ENCODE peak calls at places on chromosomes 12 and 14, in four cellular contexts. One of them, this sample, is unnamed.

GRCh38 chr14:88695873-88696272 is 96.9 kb downstream of the EML5 start:
- DNase-seq in activated CD8-positive, alpha-beta T cell treated with anti-CD3 and anti-CD28 coated beads, Interleukin-2, amount 10 ng/mL, durations not matched to agents 7 days and 5 days: no peak
- DNase-seq in pancreas: no peak
- DNase-seq in brain microvascular endothelial cell: no peak
- DNase-seq in this sample: no peak

GRCh38 chr14:103704708-103705107 is 10.5 kb downstream of the XRCC3 start:
- DNase-seq in pancreas: no peak
- DNase-seq in activated CD8-positive, alpha-beta T cell treated with anti-CD3 and anti-CD28 coated beads, Interleukin-2, amount 10 ng/mL, durations not matched to agents 7 days and 5 days: no peak
- DNase-seq in brain microvascular endothelial cell: no peak
- DNase-seq in this sample: no peak

GRCh38 chr12:25864287-25864686 is 94.2 kb upstream of the RASSF8 start:
- DNase-seq in pancreas: no peak
- DNase-seq in activated CD8-positive, alpha-beta T cell treated with anti-CD3 and anti-CD28 coated beads, Interleukin-2, amount 10 ng/mL, durations not matched to agents 7 days and 5 days: no peak
- DNase-seq in brain microvascular endothelial cell: no peak
- DNase-seq in this sample: no peak

GRCh38 chr12:91507754-91508153 is 325.1 kb upstream of the DCN start:
- DNase-seq in pancreas: no peak
- DNase-seq in brain microvascular endothelial cell: peak; percentile 80
- DNase-seq in activated CD8-positive, alpha-beta T cell treated with anti-CD3 and anti-CD28 coated beads, Interleukin-2, amount 10 ng/mL, durations not matched to agents 7 days and 5 days: no peak
- DNase-seq in this sample: no peak

GRCh38 chr12:6295187-6295811 is 15.2 kb upstream of the PLEKHG6 start:
- DNase-seq in brain microvascular endothelial cell: peak; percentile 83
- DNase-seq in pancreas: no peak
- DNase-seq in activated CD8-positive, alpha-beta T cell treated with anti-CD3 and anti-CD28 coated beads, Interleukin-2, amount 10 ng/mL, durations not matched to agents 7 days and 5 days: no peak
- DNase-seq in this sample: no peak

GRCh38 chr12:112419269-112420133 is 754 bp downstream of the PTPN11 start:
- DNase-seq in pancreas: peak; percentile 83
- DNase-seq in brain microvascular endothelial cell: peak; percentile 72
- DNase-seq in activated CD8-positive, alpha-beta T cell treated with anti-CD3 and anti-CD28 coated beads, Interleukin-2, amount 10 ng/mL, durations not matched to agents 7 days and 5 days: peak; percentile 48
- DNase-seq in this sample: peak; percentile 74

GRCh38 chr12:65636436-65636835 is 187.8 kb upstream of the HMGA2 start:
- DNase-seq in activated CD8-positive, alpha-beta T cell treated with anti-CD3 and anti-CD28 coated beads, Interleukin-2, amount 10 ng/mL, durations not matched to agents 7 days and 5 days: no peak
- DNase-seq in pancreas: no peak
- DNase-seq in brain microvascular endothelial cell: no peak
- DNase-seq in this sample: no peak

GRCh38 chr14:53306926-53307325 is 153.8 kb upstream of the DDHD1 start:
- DNase-seq in activated CD8-positive, alpha-beta T cell treated with anti-CD3 and anti-CD28 coated beads, Interleukin-2, amount 10 ng/mL, durations not matched to agents 7 days and 5 days: no peak
- DNase-seq in brain microvascular endothelial cell: peak; percentile 15
- DNase-seq in pancreas: no peak
- DNase-seq in this sample: no peak

GRCh38 chr12:57127101-57127709 is 1.1 kb upstream of the LRP1 start:
- DNase-seq in pancreas: peak; percentile 83
- DNase-seq in activated CD8-positive, alpha-beta T cell treated with anti-CD3 and anti-CD28 coated beads, Interleukin-2, amount 10 ng/mL, durations not matched to agents 7 days and 5 days: peak; percentile 55
- DNase-seq in brain microvascular endothelial cell: no peak
- DNase-seq in this sample: peak; percentile 94

GRCh38 chr12:76863005-76863670 is 15.7 kb downstream of the CSRP2 start:
- DNase-seq in brain microvascular endothelial cell: peak; percentile 53
- DNase-seq in activated CD8-positive, alpha-beta T cell treated with anti-CD3 and anti-CD28 coated beads, Interleukin-2, amount 10 ng/mL, durations not matched to agents 7 days and 5 days: no peak
- DNase-seq in pancreas: no peak
- DNase-seq in this sample: no peak

GRCh38 chr14:99531221-99532096 is 50.2 kb downstream of the CCNK start:
- DNase-seq in pancreas: no peak
- DNase-seq in activated CD8-positive, alpha-beta T cell treated with anti-CD3 and anti-CD28 coated beads, Interleukin-2, amount 10 ng/mL, durations not matched to agents 7 days and 5 days: no peak
- DNase-seq in brain microvascular endothelial cell: peak; percentile 36
- DNase-seq in this sample: no peak

GRCh38 chr12:47078733-47079364 is 572 bp upstream of the PCED1B start:
- DNase-seq in brain microvascular endothelial cell: no peak
- DNase-seq in activated CD8-positive, alpha-beta T cell treated with anti-CD3 and anti-CD28 coated beads, Interleukin-2, amount 10 ng/mL, durations not matched to agents 7 days and 5 days: peak; percentile 61
- DNase-seq in pancreas: peak; percentile 72
- DNase-seq in this sample: peak; percentile 44

GRCh38 chr14:21436567-21437062 is 19.3 kb downstream of the CHD8 start:
- DNase-seq in activated CD8-positive, alpha-beta T cell treated with anti-CD3 and anti-CD28 coated beads, Interleukin-2, amount 10 ng/mL, durations not matched to agents 7 days and 5 days: no peak
- DNase-seq in pancreas: no peak
- DNase-seq in brain microvascular endothelial cell: no peak
- DNase-seq in this sample: no peak

GRCh38 chr12:53676715-53677611 is 1.1 kb upstream of the ATP5MC2 start:
- DNase-seq in brain microvascular endothelial cell: peak; percentile 4
- DNase-seq in activated CD8-positive, alpha-beta T cell treated with anti-CD3 and anti-CD28 coated beads, Interleukin-2, amount 10 ng/mL, durations not matched to agents 7 days and 5 days: peak; percentile 30
- DNase-seq in pancreas: peak; percentile 64
- DNase-seq in this sample: peak; percentile 44

GRCh38 chr12:5960783-5961182 is 15.7 kb upstream of the ANO2 start:
- DNase-seq in pancreas: no peak
- DNase-seq in brain microvascular endothelial cell: no peak
- DNase-seq in activated CD8-positive, alpha-beta T cell treated with anti-CD3 and anti-CD28 coated beads, Interleukin-2, amount 10 ng/mL, durations not matched to agents 7 days and 5 days: peak; percentile 12
- DNase-seq in this sample: no peak

GRCh38 chr14:68789798-68790655 is 2.8 kb downstream of the ZFP36L1 start:
- DNase-seq in pancreas: peak; percentile 87
- DNase-seq in brain microvascular endothelial cell: no peak
- DNase-seq in activated CD8-positive, alpha-beta T cell treated with anti-CD3 and anti-CD28 coated beads, Interleukin-2, amount 10 ng/mL, durations not matched to agents 7 days and 5 days: peak; percentile 44
- DNase-seq in this sample: peak; percentile 82

GRCh38 chr12:8011331-8011730 is 21.2 kb upstream of the FOXJ2 start:
- DNase-seq in activated CD8-positive, alpha-beta T cell treated with anti-CD3 and anti-CD28 coated beads, Interleukin-2, amount 10 ng/mL, durations not matched to agents 7 days and 5 days: no peak
- DNase-seq in pancreas: no peak
- DNase-seq in brain microvascular endothelial cell: peak; percentile 26
- DNase-seq in this sample: no peak

GRCh38 chr14:53444677-53445312 is 291.7 kb upstream of the DDHD1 start:
- DNase-seq in pancreas: no peak
- DNase-seq in activated CD8-positive, alpha-beta T cell treated with anti-CD3 and anti-CD28 coated beads, Interleukin-2, amount 10 ng/mL, durations not matched to agents 7 days and 5 days: no peak
- DNase-seq in brain microvascular endothelial cell: no peak
- DNase-seq in this sample: no peak